ENCODE peak calls at places on chromosome 16, in seven cellular contexts. D is GM23248, L is A549, C is MM.1S, Y is SK-N-SH, X is endothelial cell of umbilical vein, K is GM12878. B is an unnamed sample.

GRCh38 chr16:64865037-64865696 is 256.7 kb downstream of the CDH11 start:
- DNase-seq in C (no peak), L (no peak), D (peak; percentile 22), Y (no peak), X (no peak), K (no peak), B (peak; percentile 35)

GRCh38 chr16:77452243-77452642 is 17.4 kb upstream of the ADAMTS18 start:
- DNase-seq in K (no peak), C (no peak), L (no peak), D (no peak), Y (no peak), X (no peak), B (no peak)

GRCh38 chr16:68668266-68668665 is 23.2 kb downstream of the CDH3 start:
- DNase-seq in X (no peak), D (peak; percentile 88), Y (no peak), L (no peak), K (peak; percentile 24), C (peak; percentile 62), B (no peak)

GRCh38 chr16:67150058-67150832 is 553 bp downstream of the B3GNT9 start:
- DNase-seq in L (peak; percentile 62), C (peak; percentile 31), D (peak; percentile 90), K (no peak), Y (peak; percentile 97), X (peak; percentile 63), B (peak; percentile 69)

GRCh38 chr16:14501331-14502255 is 128.5 kb downstream of the PARN start:
- DNase-seq in Y (peak; percentile 42), L (peak; percentile 95), X (peak; percentile 85), K (peak; percentile 50), C (peak; percentile 74), D (peak; percentile 96), B (peak; percentile 97)

GRCh38 chr16:57738844-57739243 is 3.3 kb downstream of the KATNB1 start:
- DNase-seq in C (no peak), X (no peak), Y (no peak), D (no peak), K (no peak), L (no peak), B (no peak)

GRCh38 chr16:10992797-10993196 is 48.4 kb downstream of the CLEC16A start:
- DNase-seq in D (peak; percentile 92), C (no peak), Y (no peak), X (peak; percentile 21), L (peak; percentile 36), K (no peak), B (peak; percentile 78)

GRCh38 chr16:72848045-72848410 is 199.9 kb downstream of the ZFHX3 start:
- DNase-seq in L (peak; percentile 62), C (no peak), K (no peak), D (no peak), Y (no peak), X (no peak), B (no peak)

GRCh38 chr16:62404857-62405611 is 368.8 kb upstream of the CDH8 start:
- DNase-seq in Y (no peak), X (no peak), K (no peak), C (no peak), D (no peak), L (no peak), B (no peak)

GRCh38 chr16:72409428-72409827 is 237.5 kb upstream of the PMFBP1 start:
- DNase-seq in D (no peak), C (no peak), Y (no peak), L (no peak), X (no peak), K (no peak), B (no peak)

GRCh38 chr16:49382916-49383315 is 9.3 kb downstream of the C16orf78 start:
- DNase-seq in K (no peak), Y (no peak), X (no peak), D (no peak), L (peak; percentile 22), C (peak; percentile 10), B (no peak)

GRCh38 chr16:25007284-25007984 is 7.7 kb downstream of the ARHGAP17 start:
- DNase-seq in Y (no peak), L (no peak), K (no peak), C (no peak), D (peak; percentile 75), X (peak; percentile 67), B (peak; percentile 92)

GRCh38 chr16:17454331-17454730 is 16.4 kb downstream of the XYLT1 start:
- DNase-seq in Y (no peak), X (no peak), D (no peak), K (no peak), C (no peak), L (no peak), B (no peak)

GRCh38 chr16:88552815-88553214 is 17.4 kb upstream of the ZC3H18 start:
- DNase-seq in C (peak; percentile 87), K (no peak), Y (no peak), D (no peak), X (no peak), L (no peak), B (no peak)
- H3K4me2 ChIP-seq in C (peak overlapping the region; percentile 87), K (peak overlapping the region; percentile 35), Y (no peak overlapping the region), D (no peak overlapping the region), X (no peak overlapping the region), L (no peak overlapping the region), B (no peak overlapping the region)

GRCh38 chr16:88902744-88903143 is 36.3 kb upstream of the PABPN1L start:
- DNase-seq in K (no peak), L (no peak), C (no peak), X (no peak), Y (no peak), D (no peak), B (no peak)
- H3K4me2 ChIP-seq in K (no peak overlapping the region), L (no peak overlapping the region), C (no peak overlapping the region), X (no peak overlapping the region), Y (no peak overlapping the region), D (no peak overlapping the region), B (no peak overlapping the region)

DNA sequence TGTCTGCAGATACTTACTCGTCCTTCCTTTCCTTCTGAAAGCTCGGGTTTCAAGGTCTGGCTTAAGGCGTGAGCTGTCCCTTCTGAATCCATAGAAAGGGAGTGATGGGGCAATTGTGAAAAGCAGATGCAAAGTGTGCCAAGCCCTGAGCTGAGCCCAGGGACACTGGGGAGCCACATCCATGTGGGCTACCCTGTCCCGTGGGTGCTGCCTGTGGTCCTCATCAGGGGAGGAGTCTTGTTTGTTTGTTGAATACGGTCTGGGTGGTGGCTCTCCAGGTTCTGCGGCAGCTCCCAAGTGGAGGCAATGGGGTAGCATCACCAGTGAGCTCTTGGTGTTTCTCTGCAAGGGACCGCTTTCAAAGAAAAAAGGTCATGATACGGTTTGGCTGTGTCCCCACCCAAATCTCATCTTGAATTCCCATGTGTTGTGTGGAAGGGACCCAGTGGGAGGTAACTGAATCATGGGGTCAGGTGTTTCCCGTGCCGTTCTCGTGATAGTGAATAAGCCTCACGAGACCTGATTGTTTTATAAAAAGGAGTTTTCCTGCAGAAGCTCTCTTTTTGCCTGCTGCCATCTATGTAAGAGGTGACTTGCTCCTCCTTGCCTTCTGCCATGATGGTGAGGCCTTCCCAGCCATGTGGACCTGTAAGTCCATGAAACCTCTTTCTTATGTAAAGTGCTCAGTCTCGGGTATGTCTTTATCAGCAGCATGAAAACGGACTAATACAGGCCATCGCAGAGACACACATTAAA is 1.0 kb upstream of the ALG1 start:
- DNase-seq in C (no peak), K (no peak), Y (peak; percentile 1), X (no peak), L (no peak), D (no peak), B (no peak)
- H3K4me2 ChIP-seq in C (peak overlapping the region; percentile 73), K (no peak overlapping the region), Y (peak overlapping the region; percentile 80), X (no peak overlapping the region), L (no peak overlapping the region), D (no peak overlapping the region), B (peak overlapping the region; percentile 94)

GRCh38 chr16:28259781-28260150 is 32.6 kb upstream of the SBK1 start:
- DNase-seq in D (no peak), L (no peak), K (no peak), Y (no peak), C (no peak), X (no peak), B (no peak)

GRCh38 chr16:28263305-28263704 is 29.0 kb upstream of the SBK1 start:
- DNase-seq in X (no peak), K (no peak), D (no peak), L (no peak), Y (no peak), C (no peak), B (no peak)

GRCh38 chr16:28260193-28260592 is 32.1 kb upstream of the SBK1 start:
- DNase-seq in X (no peak), Y (no peak), C (no peak), K (no peak), L (no peak), D (no peak), B (peak; percentile 10)

GRCh38 chr16:28259091-28259780 is 33.1 kb upstream of the SBK1 start:
- DNase-seq in D (no peak), K (no peak), L (no peak), X (no peak), Y (peak; percentile 21), C (no peak), B (no peak)

DNA sequence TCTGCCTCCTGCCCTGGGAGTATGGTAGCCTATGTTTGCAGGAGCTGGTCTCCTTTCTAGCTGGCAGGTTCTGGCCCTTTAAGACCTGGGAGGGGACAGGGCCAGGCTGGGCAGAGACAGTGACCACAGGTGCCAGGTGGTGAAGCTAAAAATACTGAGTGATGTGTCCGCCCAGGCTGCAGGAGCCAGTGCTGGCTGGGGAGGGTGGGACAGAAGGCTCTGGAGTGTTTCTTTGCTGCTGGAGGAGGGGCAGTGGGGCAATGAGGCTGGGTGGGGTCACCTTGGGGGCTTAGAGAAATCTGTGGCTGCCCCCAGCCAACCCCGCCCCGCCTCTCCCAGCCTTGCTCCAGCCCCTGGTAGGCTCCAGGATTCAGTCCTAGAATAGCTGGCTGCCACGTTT is 30.4 kb upstream of the SBK1 start:
- DNase-seq in C (peak; percentile 54), X (no peak), K (no peak), Y (no peak), L (no peak), D (no peak), B (no peak)
- H3K4me2 ChIP-seq in C (peak overlapping the region; percentile 64), X (no peak overlapping the region), K (no peak overlapping the region), Y (no peak overlapping the region), L (no peak overlapping the region), D (no peak overlapping the region), B (no peak overlapping the region)

DNA sequence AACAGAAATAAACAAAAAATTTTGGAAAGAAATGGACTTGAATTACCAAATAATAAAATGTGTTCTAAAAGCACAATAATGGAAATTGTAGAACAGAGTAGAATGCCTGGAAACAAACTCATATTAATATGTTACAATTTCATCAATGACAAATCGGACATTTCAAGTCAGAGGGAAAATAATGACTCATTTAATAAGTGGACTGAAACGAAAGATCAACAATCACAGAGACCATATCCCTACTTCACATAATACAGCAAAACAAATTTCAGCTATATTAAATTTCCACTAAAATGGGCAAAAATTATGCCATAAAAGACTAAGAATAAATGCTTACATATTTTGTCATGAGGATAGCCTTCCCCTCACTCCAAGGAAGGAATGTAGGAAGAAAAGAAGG is 25.7 kb downstream of the CDYL2 start:
- DNase-seq in K (no peak), L (no peak), Y (no peak), X (peak; percentile 63), C (no peak), D (no peak), B (no peak)
- H3K4me2 ChIP-seq in K (no peak overlapping the region), L (no peak overlapping the region), Y (no peak overlapping the region), X (peak overlapping the region; percentile 97), C (no peak overlapping the region), D (no peak overlapping the region), B (no peak overlapping the region)

GRCh38 chr16:1443403-1443973 is 868 bp downstream of the CCDC154 start:
- DNase-seq in X (no peak), L (no peak), Y (no peak), C (no peak), D (no peak), K (no peak), B (no peak)
- H3K4me2 ChIP-seq in X (no peak overlapping the region), L (no peak overlapping the region), Y (no peak overlapping the region), C (no peak overlapping the region), D (no peak overlapping the region), K (no peak overlapping the region), B (no peak overlapping the region)

GRCh38 chr16:75810342-75810741 is 84.1 kb upstream of the CPHXL start:
- DNase-seq in Y (no peak), L (no peak), C (no peak), K (no peak), X (no peak), D (no peak), B (no peak)
- H3K4me2 ChIP-seq in Y (no peak overlapping the region), L (no peak overlapping the region), C (no peak overlapping the region), K (no peak overlapping the region), X (no peak overlapping the region), D (no peak overlapping the region), B (no peak overlapping the region)